ENCODE peak calls at places on chromosomes 1 and 21, in eight cellular contexts. O is NCI-H1417, S is NCI-H1436, N is fibroblast of the conjunctiva, Z is ovary, E is GOT3, U is anterior cingulate cortex, D is GM12865. J is an unnamed sample.

GRCh38 chr21:36783612-36784383 is 84.9 kb downstream of the SIM2 start:
- DNase-seq in E (no peak), Z (no peak), D (no peak), O (no peak), S (no peak), N (no peak), U (no peak), J (no peak)

GRCh38 chr1:27656157-27656893 is 15.7 kb downstream of the IFI6 start:
- DNase-seq in S (no peak), E (no peak), U (no peak), O (no peak), D (peak), Z (no peak), N (no peak), J (peak)

GRCh38 chr1:211830055-211830329 is 571 bp downstream of the LPGAT1 start:
- DNase-seq in D (no peak), O (no peak), Z (no peak), U (no peak), S (no peak), E (no peak), N (no peak), J (peak)

GRCh38 chr1:202968895-202969295 is 1.8 kb upstream of the CYB5R1 start:
- DNase-seq in N (no peak), O (peak), D (peak), S (peak), U (peak), E (no peak), Z (no peak), J (peak)

GRCh38 chr1:203396595-203397194 is 45.8 kb upstream of the FMOD start:
- DNase-seq in N (no peak), Z (no peak), U (no peak), S (no peak), E (no peak), D (no peak), O (no peak), J (no peak)

GRCh38 chr1:111481387-111482221 is 7.8 kb downstream of the C1orf162 start:
- DNase-seq in Z (peak), N (peak), D (peak), E (peak), O (peak), U (peak), S (peak), J (peak)

GRCh38 chr1:205492201-205492667 is 12.2 kb upstream of the CDK18 start:
- DNase-seq in U (no peak), S (no peak), E (no peak), Z (no peak), D (no peak), N (no peak), O (peak), J (no peak)

GRCh38 chr1:6489799-6490180 is 1.7 kb downstream of the PLEKHG5 start:
- DNase-seq in E (no peak), O (peak), Z (peak), S (peak), N (peak), D (peak), U (peak), J (peak)

GRCh38 chr1:14095001-14095400 is 395.0 kb downstream of the PRDM2 start:
- DNase-seq in E (no peak), O (peak), S (peak), N (no peak), U (no peak), Z (no peak), D (peak), J (no peak)

GRCh38 chr21:22725436-22725835 is 1727.2 kb downstream of the NCAM2 start:
- DNase-seq in Z (no peak), E (no peak), S (no peak), U (no peak), O (no peak), N (no peak), D (no peak), J (no peak)

GRCh38 chr1:181044449-181044966 is 10.7 kb downstream of the MR1 start:
- DNase-seq in D (peak), O (no peak), E (no peak), Z (no peak), N (no peak), U (no peak), S (no peak), J (no peak)

GRCh38 chr1:197577580-197577979 is 197.7 kb downstream of the DENND1B start:
- DNase-seq in D (no peak), Z (no peak), S (no peak), N (no peak), O (no peak), U (no peak), E (no peak), J (no peak)

GRCh38 chr1:183331095-183331742 is 87.0 kb downstream of the NMNAT2 start:
- DNase-seq in O (peak), D (no peak), U (no peak), Z (no peak), N (no peak), S (no peak), E (no peak), J (no peak)

GRCh38 chr1:245143849-245144248 is 10.9 kb upstream of the KIF26B start:
- DNase-seq in E (no peak), D (no peak), Z (no peak), N (no peak), U (no peak), S (no peak), O (no peak), J (no peak)

GRCh38 chr1:1231400-1232223 is at the start of gene SDF4:
- DNase-seq in N (peak), E (peak), S (peak), D (peak), Z (peak), U (peak), O (peak), J (peak)

GRCh38 chr1:156814571-156815260 is 1.9 kb downstream of the SH2D2A start:
- DNase-seq in U (no peak), Z (no peak), S (no peak), N (no peak), E (no peak), D (no peak), O (no peak), J (no peak)

GRCh38 chr1:211332839-211333238 is 6.2 kb downstream of the TRAF5 start:
- DNase-seq in S (no peak), D (no peak), Z (no peak), U (no peak), E (no peak), N (no peak), O (no peak), J (no peak)

GRCh38 chr1:218480137-218480536 is 135.0 kb downstream of the TGFB2 start:
- DNase-seq in E (no peak), U (no peak), N (peak), Z (no peak), S (no peak), D (no peak), O (no peak), J (no peak)

GRCh38 chr1:152824964-152825363 is 2.3 kb upstream of the LCE1A start:
- DNase-seq in Z (no peak), U (no peak), S (no peak), N (no peak), E (no peak), O (no peak), D (no peak), J (no peak)

GRCh38 chr1:243233908-243234307 is 21.2 kb downstream of the CEP170 start:
- DNase-seq in N (peak), E (no peak), U (no peak), Z (no peak), D (no peak), O (no peak), S (no peak), J (no peak)

GRCh38 chr1:152879559-152880198 is 1.6 kb downstream of the SMCP start:
- DNase-seq in E (no peak), O (no peak), Z (no peak), U (no peak), N (no peak), S (no peak), D (no peak), J (no peak)

GRCh38 chr1:63917571-63918394 is 144.0 kb downstream of the ROR1 start:
- DNase-seq in O (no peak), U (no peak), Z (no peak), E (no peak), S (no peak), D (peak), N (no peak), J (peak)

GRCh38 chr1:76576876-76577817 is 290.1 kb upstream of the ST6GALNAC5 start:
- DNase-seq in E (no peak), O (peak), U (no peak), D (no peak), N (no peak), Z (no peak), S (no peak), J (no peak)

GRCh38 chr1:216723274-216723780 is at the start of gene ESRRG:
- DNase-seq in O (peak), D (no peak), E (no peak), U (no peak), S (peak), N (no peak), Z (peak), J (peak)

GRCh38 chr1:84996846-84997666 is at the start of gene MCOLN2:
- DNase-seq in Z (peak), O (peak), D (peak), N (no peak), S (peak), E (no peak), U (no peak), J (peak)

GRCh38 chr21:36700295-36700960 is 1.5 kb downstream of the SIM2 start:
- DNase-seq in E (no peak), D (no peak), N (no peak), Z (no peak), U (no peak), O (peak), S (no peak), J (no peak)

GRCh38 chr21:42080788-42081083 is 9.6 kb downstream of the UMODL1 start:
- DNase-seq in D (no peak), Z (no peak), S (no peak), N (peak), E (no peak), U (no peak), O (no peak), J (no peak)

GRCh38 chr1:226616636-226617035 is 68.1 kb downstream of the STUM start:
- DNase-seq in O (no peak), N (no peak), E (no peak), S (no peak), U (no peak), Z (no peak), D (no peak), J (no peak)

J was measured in RPMI8226.